ENCODE peak calls at places on chromosome 2, in seven cellular contexts. O is psoas muscle, M is SK-MEL-5, Q is ELR, J is glutamatergic neuron, K is right cardiac atrium, Y is skeletal muscle cell. F is an unnamed sample.

GRCh38 chr2:42800981-42801380 is 8.6 kb upstream of the HAAO start:
- DNase-seq in Y (no peak), J (no peak), K (peak; percentile 77), O (no peak), Q (no peak), M (no peak), F (no peak)

GRCh38 chr2:188187726-188188125 is 103.9 kb upstream of the GULP1 start:
- DNase-seq in K (no peak), Q (no peak), O (no peak), M (no peak), Y (no peak), J (no peak), F (no peak)

GRCh38 chr2:81894451-81894990 is 1590.0 kb upstream of the LRRTM1 start:
- DNase-seq in K (no peak), O (no peak), M (peak; percentile 60), J (no peak), Y (no peak), Q (peak; percentile 76), F (no peak)

GRCh38 chr2:8448822-8449577 is 232.9 kb upstream of the ID2 start:
- DNase-seq in Q (no peak), J (no peak), M (no peak), Y (no peak), O (no peak), K (no peak), F (no peak)

GRCh38 chr2:181751266-181752030 is 71.1 kb upstream of the NEUROD1 start:
- DNase-seq in M (no peak), Y (no peak), O (no peak), K (no peak), J (no peak), Q (no peak), F (no peak)

GRCh38 chr2:8009010-8009597 is 672.8 kb upstream of the ID2 start:
- DNase-seq in M (no peak), Y (no peak), Q (peak; percentile 5), O (no peak), K (no peak), J (no peak), F (no peak)

GRCh38 chr2:30385327-30385726 is 61.7 kb upstream of the LCLAT1 start:
- DNase-seq in Y (no peak), M (peak; percentile 37), J (no peak), O (no peak), Q (peak; percentile 13), K (no peak), F (peak; percentile 33)

GRCh38 chr2:20125616-20126015 is 74.2 kb upstream of the LAPTM4A start:
- DNase-seq in Y (no peak), K (no peak), O (no peak), Q (no peak), M (no peak), J (no peak), F (no peak)

GRCh38 chr2:5365871-5366461 is 326.2 kb upstream of the SOX11 start:
- DNase-seq in O (peak; percentile 53), J (peak; percentile 96), K (peak; percentile 81), Y (peak; percentile 13), M (peak; percentile 82), Q (peak; percentile 0), F (peak; percentile 85)

GRCh38 chr2:237722616-237723015 is 76.0 kb upstream of the RBM44 start:
- DNase-seq in K (no peak), Q (no peak), J (no peak), Y (no peak), M (no peak), O (no peak), F (no peak)

GRCh38 chr2:153575171-153575853 is 96.8 kb upstream of the RPRM start:
- DNase-seq in J (no peak), Y (no peak), M (no peak), K (peak; percentile 11), Q (no peak), O (no peak), F (no peak)

GRCh38 chr2:27752551-27753237 is 18.8 kb upstream of the MRPL33 start:
- DNase-seq in J (no peak), O (no peak), K (no peak), Y (no peak), Q (no peak), M (no peak), F (no peak)

GRCh38 chr2:72515696-72516095 is 310.1 kb downstream of the EXOC6B start:
- DNase-seq in K (no peak), M (no peak), Q (no peak), J (no peak), O (no peak), Y (no peak), F (no peak)

GRCh38 chr2:174350018-174350417 is 15.3 kb downstream of the SP9 start:
- DNase-seq in K (no peak), O (no peak), Q (peak; percentile 51), J (no peak), Y (no peak), M (peak; percentile 44), F (no peak)

GRCh38 chr2:182763311-182763912 is 47.4 kb downstream of the DNAJC10 start:
- DNase-seq in O (no peak), Y (no peak), M (peak; percentile 66), Q (peak; percentile 67), K (no peak), J (no peak), F (peak; percentile 32)

GRCh38 chr2:118881490-118882129 is 34.2 kb upstream of the EN1 start:
- DNase-seq in Q (peak; percentile 56), Y (no peak), J (peak; percentile 71), O (no peak), M (peak; percentile 60), K (peak; percentile 58), F (peak; percentile 71)

GRCh38 chr2:225177098-225177497 is 134.8 kb upstream of the DOCK10 start:
- DNase-seq in Y (peak; percentile 45), O (no peak), K (no peak), M (peak; percentile 10), J (no peak), Q (peak; percentile 33), F (no peak)

GRCh38 chr2:156340818-156341481 is 8.4 kb upstream of the NR4A2 start:
- DNase-seq in K (no peak), J (no peak), Y (no peak), M (peak; percentile 60), O (no peak), Q (peak; percentile 48), F (no peak)

GRCh38 chr2:160433466-160434172 is 60.0 kb downstream of the RBMS1 start:
- DNase-seq in J (no peak), O (no peak), M (no peak), K (no peak), Y (no peak), Q (no peak), F (no peak)

GRCh38 chr2:114550895-114551793 is 108.7 kb downstream of the DPP10 start:
- DNase-seq in Q (peak; percentile 26), M (peak; percentile 72), O (no peak), Y (peak; percentile 1), J (peak; percentile 63), K (peak; percentile 54), F (peak; percentile 75)

GRCh38 chr2:26970928-26971627 is 641 bp downstream of the MAPRE3 start:
- DNase-seq in Q (peak; percentile 38), K (peak; percentile 55), M (no peak), J (peak; percentile 32), Y (no peak), O (no peak), F (peak; percentile 22)

GRCh38 chr2:203551653-203552250 is 16.7 kb upstream of the RAPH1 start:
- DNase-seq in Y (peak; percentile 38), M (peak; percentile 52), O (no peak), Q (no peak), J (no peak), K (no peak), F (peak; percentile 51)

GRCh38 chr2:146651361-146651760 is 1193.5 kb upstream of the ACVR2A start:
- DNase-seq in J (no peak), K (no peak), Y (no peak), M (no peak), Q (peak; percentile 32), O (no peak), F (no peak)

GRCh38 chr2:71813801-71814470 is 333.7 kb downstream of the CYP26B1 start:
- DNase-seq in M (no peak), Y (no peak), Q (no peak), K (no peak), J (no peak), O (no peak), F (no peak)

GRCh38 chr2:109030870-109031480 is 42.0 kb upstream of the EDAR start:
- DNase-seq in J (no peak), K (no peak), M (no peak), O (no peak), Q (no peak), Y (no peak), F (no peak)

GRCh38 chr2:221097568-221097915 is 474.6 kb downstream of the EPHA4 start:
- DNase-seq in Y (peak; percentile 34), O (no peak), Q (peak; percentile 77), M (no peak), K (no peak), J (no peak), F (no peak)

GRCh38 chr2:74593826-74594467 is 39.4 kb downstream of the DOK1 start:
- DNase-seq in Q (peak; percentile 23), J (no peak), Y (no peak), K (no peak), O (no peak), M (no peak), F (no peak)

GRCh38 chr2:211724933-211725332 is 813.7 kb downstream of the ERBB4 start:
- DNase-seq in Y (no peak), Q (no peak), J (no peak), M (peak; percentile 29), K (no peak), O (no peak), F (peak; percentile 77)

GRCh38 chr2:74764429-74765272 is 69.3 kb upstream of the HK2 start:
- DNase-seq in K (no peak), Y (no peak), O (no peak), Q (no peak), J (no peak), M (no peak), F (peak; percentile 33)

GRCh38 chr2:23692901-23693605 is 233.9 kb downstream of the ATAD2B start:
- DNase-seq in Q (no peak), J (no peak), Y (no peak), M (no peak), O (no peak), K (no peak), F (no peak)

GRCh38 chr2:69624611-69625010 is 18.9 kb downstream of the AAK1 start:
- DNase-seq in Y (no peak), K (no peak), J (no peak), Q (no peak), M (peak; percentile 72), O (no peak), F (no peak)

GRCh38 chr2:240983361-240983995 is 14.9 kb upstream of the SNED1 start:
- DNase-seq in Q (no peak), J (peak; percentile 76), M (peak; percentile 20), K (peak; percentile 67), O (peak; percentile 21), Y (no peak), F (peak; percentile 38)

GRCh38 chr2:132670104-132670960 is at the start of gene LYPD1:
- DNase-seq in M (peak; percentile 10), Q (peak; percentile 62), J (peak; percentile 43), K (peak; percentile 59), Y (no peak), O (peak; percentile 13), F (peak; percentile 26)

F was measured in testis.